ENCODE peak calls at places on chromosomes 5 and 9, in nine cellular contexts. H is H9, G is PC-9, W is mesendoderm, N is PC-3, M is MM.1S, I is GM23248, R is fibroblast of lung, P is trophoblast cell. E is an unnamed sample.

GRCh38 chr5:96426831-96427230 is 6.2 kb downstream of the PCSK1 start:
- DNase-seq in R (no peak), N (no peak), M (no peak), H (no peak), G (no peak), W (peak; percentile 54), I (no peak), P (no peak), E (no peak)

GRCh38 chr9:30075451-30076199 is 2308.8 kb upstream of the ACO1 start:
- DNase-seq in R (no peak), I (no peak), W (peak; percentile 60), H (no peak), G (peak; percentile 61), N (peak; percentile 80), M (peak; percentile 93), P (peak; percentile 1), E (peak; percentile 1)

GRCh38 chr9:123399803-123400378 is 43.9 kb downstream of the CRB2 start:
- DNase-seq in W (peak; percentile 51), R (no peak), P (no peak), M (no peak), H (peak; percentile 63), I (peak; percentile 20), G (no peak), N (peak; percentile 10), E (no peak)

GRCh38 chr5:378301-378891 is 56.9 kb downstream of the AHRR start:
- DNase-seq in I (peak; percentile 75), R (no peak), G (no peak), P (no peak), M (no peak), W (no peak), N (peak; percentile 20), H (peak; percentile 18), E (no peak)

GRCh38 chr9:88998911-88999310 is 7.6 kb downstream of the S1PR3 start:
- DNase-seq in M (no peak), W (no peak), R (peak; percentile 95), I (peak; percentile 57), N (no peak), G (no peak), P (no peak), H (no peak), E (no peak)

GRCh38 chr5:91484662-91485061 is 101.5 kb upstream of the ARRDC3 start:
- DNase-seq in W (no peak), M (no peak), G (no peak), H (no peak), R (no peak), N (peak; percentile 67), I (no peak), P (no peak), E (no peak)

GRCh38 chr5:84322646-84323045 is 62.0 kb downstream of the EDIL3 start:
- DNase-seq in I (no peak), P (no peak), G (no peak), R (no peak), M (no peak), W (no peak), H (no peak), N (no peak), E (no peak)

GRCh38 chr9:91474656-91475055 is 51.0 kb upstream of the NFIL3 start:
- DNase-seq in H (no peak), P (no peak), M (no peak), R (peak; percentile 67), N (peak; percentile 47), W (no peak), G (peak; percentile 38), I (peak; percentile 48), E (no peak)

GRCh38 chr5:137096149-137097103 is 402.7 kb downstream of the SPOCK1 start:
- DNase-seq in G (no peak), W (no peak), N (peak; percentile 69), P (no peak), I (peak; percentile 89), R (no peak), M (no peak), H (no peak), E (no peak)

GRCh38 chr9:138053996-138054752 is 176.6 kb downstream of the CACNA1B start:
- DNase-seq in I (no peak), P (no peak), W (no peak), M (no peak), N (no peak), R (no peak), H (peak; percentile 26), G (no peak), E (no peak)

GRCh38 chr9:91623004-91623403 is 199.4 kb upstream of the NFIL3 start:
- DNase-seq in G (no peak), H (no peak), N (no peak), W (no peak), I (no peak), R (no peak), M (no peak), P (no peak), E (no peak)

GRCh38 chr5:76305264-76305663 is 97.8 kb upstream of the IQGAP2 start:
- DNase-seq in G (no peak), I (peak; percentile 2), R (no peak), M (no peak), P (no peak), N (no peak), H (no peak), W (no peak), E (no peak)

GRCh38 chr5:170277953-170278352 is 19.6 kb downstream of the LCP2 start:
- DNase-seq in M (peak; percentile 78), P (no peak), H (peak; percentile 62), N (no peak), R (no peak), G (no peak), W (no peak), I (no peak), E (no peak)

GRCh38 chr5:176400382-176401156 is 12.0 kb downstream of the HIGD2A start:
- DNase-seq in W (no peak), R (no peak), G (peak; percentile 29), P (no peak), H (no peak), M (no peak), N (peak; percentile 56), I (no peak), E (no peak)

GRCh38 chr5:32953694-32954093 is 242.6 kb downstream of the NPR3 start:
- DNase-seq in R (no peak), H (no peak), I (no peak), P (no peak), M (no peak), G (no peak), W (no peak), N (no peak), E (no peak)

GRCh38 chr9:37913480-37914153 is 9.7 kb upstream of the SLC25A51 start:
- DNase-seq in W (peak; percentile 95), N (peak; percentile 86), H (peak; percentile 92), G (peak; percentile 50), R (peak; percentile 75), P (peak; percentile 69), I (peak; percentile 77), M (peak; percentile 77), E (peak; percentile 64)

GRCh38 chr9:128457207-128457606 is 1.4 kb downstream of the ODF2 start:
- DNase-seq in N (no peak), M (no peak), H (peak; percentile 49), G (no peak), I (no peak), R (no peak), W (peak; percentile 13), P (no peak), E (no peak)

GRCh38 chr5:125455041-125455440 is 708.6 kb upstream of the ZNF608 start:
- DNase-seq in H (no peak), G (no peak), R (peak; percentile 52), N (no peak), M (no peak), I (peak; percentile 9), P (no peak), W (no peak), E (no peak)

DNA sequence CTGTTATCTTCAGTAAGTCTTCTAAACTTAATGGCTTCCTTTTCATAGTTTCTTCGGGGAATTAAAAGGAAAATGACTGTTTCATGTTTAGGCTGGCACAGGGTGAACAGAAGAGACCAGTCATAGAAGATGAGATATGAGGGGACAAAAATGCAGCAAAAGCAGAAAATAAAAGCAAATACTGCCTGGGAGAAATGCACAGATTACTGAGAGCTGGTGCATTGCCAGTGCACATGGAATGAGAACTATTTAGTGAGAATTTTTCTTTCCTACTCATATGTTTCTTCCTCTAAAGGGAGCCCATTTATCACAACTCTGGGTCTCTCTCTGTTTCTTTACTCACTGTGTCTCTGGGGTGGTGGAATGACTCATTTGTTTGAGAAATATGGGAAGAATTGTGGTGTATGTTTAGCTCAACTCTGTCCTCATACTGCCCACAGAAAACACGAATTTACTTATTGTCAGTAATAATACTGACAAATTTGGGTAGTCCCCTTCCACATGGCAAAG is 25.9 kb upstream of the ANKRD55 start:
- DNase-seq in I (peak; percentile 95), M (no peak), N (peak; percentile 54), R (peak; percentile 96), P (peak; percentile 28), H (no peak), W (no peak), G (peak; percentile 67), E (no peak)
- H3K4me2 ChIP-seq in I (peak overlapping the region; percentile 72), M (no peak overlapping the region), N (peak overlapping the region; percentile 22), R (peak overlapping the region; percentile 70), P (no peak overlapping the region), H (no peak overlapping the region), W (no peak overlapping the region), G (peak overlapping the region; percentile 47), E (peak overlapping the region; percentile 59)

GRCh38 chr9:98906273-98907040 is 37.2 kb upstream of the COL15A1 start:
- DNase-seq in P (peak; percentile 84), I (no peak), N (no peak), W (no peak), M (no peak), H (no peak), R (peak; percentile 68), G (no peak), E (no peak)
- H3K4me2 ChIP-seq in P (no peak overlapping the region), I (no peak overlapping the region), N (no peak overlapping the region), W (no peak overlapping the region), M (no peak overlapping the region), H (no peak overlapping the region), R (no peak overlapping the region), G (no peak overlapping the region), E (no peak overlapping the region)

GRCh38 chr5:35698057-35698808 is 80.6 kb downstream of the SPEF2 start:
- DNase-seq in G (no peak), R (no peak), I (no peak), P (no peak), N (no peak), M (no peak), H (no peak), W (no peak), E (no peak)
- H3K4me2 ChIP-seq in G (no peak overlapping the region), R (no peak overlapping the region), I (no peak overlapping the region), P (no peak overlapping the region), N (no peak overlapping the region), M (no peak overlapping the region), H (no peak overlapping the region), W (no peak overlapping the region), E (no peak overlapping the region)

GRCh38 chr9:33877727-33878489 is 60.9 kb downstream of the UBE2R2 start:
- DNase-seq in H (no peak), R (peak; percentile 8), W (no peak), N (no peak), P (no peak), M (no peak), I (no peak), G (no peak), E (no peak)

GRCh38 chr9:33881635-33882034 is 64.7 kb downstream of the UBE2R2 start:
- DNase-seq in N (peak; percentile 10), M (no peak), R (no peak), W (no peak), G (no peak), I (peak; percentile 56), H (no peak), P (no peak), E (no peak)

GRCh38 chr9:33880562-33881089 is 63.7 kb downstream of the UBE2R2 start:
- DNase-seq in M (no peak), H (no peak), W (peak; percentile 63), I (no peak), R (no peak), N (no peak), G (no peak), P (no peak), E (no peak)

GRCh38 chr9:33878691-33879366 is 61.9 kb downstream of the UBE2R2 start:
- DNase-seq in P (no peak), G (no peak), W (no peak), N (no peak), I (no peak), R (no peak), H (no peak), M (no peak), E (no peak)
- H3K4me2 ChIP-seq in P (no peak overlapping the region), G (no peak overlapping the region), W (no peak overlapping the region), N (no peak overlapping the region), I (no peak overlapping the region), R (no peak overlapping the region), H (no peak overlapping the region), M (no peak overlapping the region), E (no peak overlapping the region)

E was measured in keratinocyte.